ENCODE peak calls at places on chromosomes 4 and X, in four cellular contexts. One of them, this sample, is unnamed.

GRCh38 chr4:158936238-158936637 is 166.6 kb upstream of the RAPGEF2 start:
- DNase-seq in NCI-H187 treated with DMSO at 0.1 percent for 48 hours: no peak
- DNase-seq in RPMI7951: peak
- DNase-seq in Daoy: no peak
- DNase-seq in this sample: no peak

GRCh38 chrX:153469811-153470410 is 465 bp downstream of the HAUS7 start:
- DNase-seq in NCI-H187 treated with DMSO at 0.1 percent for 48 hours: no peak
- DNase-seq in RPMI7951: peak
- DNase-seq in Daoy: peak
- DNase-seq in this sample: peak

GRCh38 chrX:109840585-109840984 is 107.5 kb upstream of the ACSL4 start:
- DNase-seq in NCI-H187 treated with DMSO at 0.1 percent for 48 hours: no peak
- DNase-seq in RPMI7951: peak
- DNase-seq in Daoy: peak
- DNase-seq in this sample: peak

GRCh38 chrX:55210931-55211677 is 9.0 kb upstream of the PAGE5 start:
- DNase-seq in NCI-H187 treated with DMSO at 0.1 percent for 48 hours: no peak
- DNase-seq in RPMI7951: peak
- DNase-seq in Daoy: no peak
- DNase-seq in this sample: no peak

GRCh38 chr4:42644897-42645296 is 12.0 kb downstream of the ATP8A1 start:
- DNase-seq in NCI-H187 treated with DMSO at 0.1 percent for 48 hours: no peak
- DNase-seq in RPMI7951: no peak
- DNase-seq in Daoy: no peak
- DNase-seq in this sample: no peak

GRCh38 chrX:3263681-3264126 is 82.7 kb downstream of the MXRA5 start:
- DNase-seq in NCI-H187 treated with DMSO at 0.1 percent for 48 hours: no peak
- DNase-seq in RPMI7951: peak
- DNase-seq in Daoy: peak
- DNase-seq in this sample: no peak

GRCh38 chr4:167868163-167868562 is 224.2 kb upstream of the ANXA10 start:
- DNase-seq in NCI-H187 treated with DMSO at 0.1 percent for 48 hours: no peak
- DNase-seq in RPMI7951: no peak
- DNase-seq in Daoy: no peak
- DNase-seq in this sample: no peak

GRCh38 chr4:57378766-57379165 is 268.6 kb upstream of the IGFBP7 start:
- DNase-seq in NCI-H187 treated with DMSO at 0.1 percent for 48 hours: no peak
- DNase-seq in RPMI7951: peak
- DNase-seq in Daoy: peak
- DNase-seq in this sample: peak

GRCh38 chrX:138345801-138346200 is 365.7 kb downstream of the FGF13 start:
- DNase-seq in NCI-H187 treated with DMSO at 0.1 percent for 48 hours: no peak
- DNase-seq in RPMI7951: no peak
- DNase-seq in Daoy: no peak
- DNase-seq in this sample: no peak

GRCh38 chr4:20019310-20020015 is 232.2 kb upstream of the SLIT2 start:
- DNase-seq in NCI-H187 treated with DMSO at 0.1 percent for 48 hours: no peak
- DNase-seq in RPMI7951: no peak
- DNase-seq in Daoy: peak
- DNase-seq in this sample: peak

GRCh38 chr4:8316251-8316771 is 46.8 kb downstream of the HTRA3 start:
- DNase-seq in NCI-H187 treated with DMSO at 0.1 percent for 48 hours: no peak
- DNase-seq in RPMI7951: no peak
- DNase-seq in Daoy: no peak
- DNase-seq in this sample: no peak

GRCh38 chr4:129236351-129236750 is 140.4 kb downstream of the C4orf33 start:
- DNase-seq in NCI-H187 treated with DMSO at 0.1 percent for 48 hours: no peak
- DNase-seq in RPMI7951: no peak
- DNase-seq in Daoy: no peak
- DNase-seq in this sample: no peak

GRCh38 chr4:148166132-148166531 is 276.1 kb downstream of the NR3C2 start:
- DNase-seq in NCI-H187 treated with DMSO at 0.1 percent for 48 hours: no peak
- DNase-seq in RPMI7951: peak
- DNase-seq in Daoy: no peak
- DNase-seq in this sample: peak

GRCh38 chr4:144820706-144821105 is 174.8 kb downstream of the HHIP start:
- DNase-seq in NCI-H187 treated with DMSO at 0.1 percent for 48 hours: no peak
- DNase-seq in RPMI7951: no peak
- DNase-seq in Daoy: no peak
- DNase-seq in this sample: peak

This sample was measured in astrocyte of the hippocampus.